ENCODE peak calls at places on chromosomes 3 and 15, in eight cellular contexts. V is tibial nerve, J is SK-N-SH, Y is ovary, C is stomach, E is transverse colon, S is K562, A is sigmoid colon. Q is an unnamed sample.
A peak's percentile ranks its signal among the peaks of the same experiment; 100 is the strongest.

GRCh38 chr3:181210275-181210674 is 220.7 kb upstream of the DNAJC19 start:
- DNase-seq in C (no peak), A (no peak), V (no peak), S (no peak), J (peak; percentile 8), E (no peak), Y (no peak), Q (no peak)

GRCh38 chr3:48157950-48158376 is 30.3 kb downstream of the CDC25A start:
- DNase-seq in E (peak; percentile 51), S (peak; percentile 84), Y (peak; percentile 79), V (peak; percentile 37), J (peak; percentile 52), A (peak; percentile 80), C (peak; percentile 65), Q (no peak)

GRCh38 chr3:47404955-47405790 is 24.4 kb downstream of the PTPN23 start:
- DNase-seq in J (peak; percentile 24), S (no peak), A (peak; percentile 73), V (peak; percentile 52), C (peak; percentile 56), E (no peak), Y (peak; percentile 87), Q (no peak)

GRCh38 chr3:21314688-21315087 is 436.3 kb downstream of the ZNF385D start:
- DNase-seq in Y (no peak), S (no peak), V (no peak), A (no peak), C (no peak), J (peak; percentile 34), E (no peak), Q (no peak)

GRCh38 chr15:95979286-95979685 is 351.2 kb upstream of the NR2F2 start:
- DNase-seq in E (no peak), J (no peak), Y (no peak), C (no peak), A (no peak), V (no peak), S (no peak), Q (no peak)

GRCh38 chr3:72143322-72143721 is 358.4 kb upstream of the PROK2 start:
- DNase-seq in E (no peak), A (no peak), C (no peak), J (no peak), S (peak; percentile 66), V (no peak), Y (no peak), Q (no peak)

GRCh38 chr3:177381070-177381469 is 183.8 kb upstream of the TBL1XR1 start:
- DNase-seq in C (no peak), J (no peak), A (no peak), Y (no peak), E (no peak), S (no peak), V (no peak), Q (no peak)

GRCh38 chr3:113157408-113157980 is 53.9 kb upstream of the BOC start:
- DNase-seq in Y (no peak), J (no peak), C (no peak), A (peak; percentile 92), S (no peak), E (no peak), V (peak; percentile 29), Q (no peak)

GRCh38 chr15:63791236-63791635 is 42.5 kb downstream of the HERC1 start:
- DNase-seq in E (no peak), V (no peak), S (no peak), A (no peak), C (no peak), J (no peak), Y (no peak), Q (no peak)

GRCh38 chr3:101623656-101624055 is 49.7 kb downstream of the PCNP start:
- DNase-seq in A (no peak), E (no peak), S (no peak), Y (no peak), J (no peak), V (no peak), C (no peak), Q (no peak)

GRCh38 chr3:140586311-140586710 is 91.6 kb upstream of the TRIM42 start:
- DNase-seq in Y (no peak), C (no peak), J (no peak), V (no peak), E (no peak), A (no peak), S (no peak), Q (no peak)

GRCh38 chr3:187684880-187685279 is 14.7 kb upstream of the SST start:
- DNase-seq in S (no peak), A (no peak), Y (no peak), V (no peak), E (no peak), J (no peak), C (no peak), Q (no peak)

GRCh38 chr3:98602078-98602678 is 8.8 kb upstream of the CPOX start:
- DNase-seq in A (no peak), J (peak; percentile 51), C (peak; percentile 41), S (peak; percentile 49), Y (no peak), E (no peak), V (no peak), Q (no peak)

GRCh38 chr3:107235193-107235922 is 141.9 kb upstream of the CCDC54 start:
- DNase-seq in E (no peak), S (peak; percentile 13), C (no peak), Y (peak; percentile 49), A (no peak), J (peak; percentile 12), V (no peak), Q (no peak)

GRCh38 chr3:63248015-63248414 is 30.1 kb upstream of the SYNPR start:
- DNase-seq in J (no peak), E (no peak), S (no peak), V (no peak), A (no peak), Y (no peak), C (no peak), Q (no peak)

GRCh38 chr3:76500746-76501275 is 539.1 kb upstream of the ROBO2 start:
- DNase-seq in C (no peak), V (no peak), E (no peak), A (no peak), S (no peak), Y (no peak), J (no peak), Q (no peak)

GRCh38 chr3:157532529-157533297 is 29.5 kb upstream of the VEPH1 start:
- DNase-seq in A (no peak), S (peak; percentile 69), C (no peak), Y (no peak), V (no peak), E (no peak), J (peak; percentile 64), Q (no peak)

GRCh38 chr3:134685881-134686802 is 35.3 kb upstream of the KY start:
- DNase-seq in S (no peak), J (no peak), C (no peak), V (no peak), A (no peak), Y (no peak), E (no peak), Q (no peak)

GRCh38 chr3:167318996-167319615 is 61.0 kb downstream of the ZBBX start:
- DNase-seq in Y (no peak), E (no peak), V (no peak), A (no peak), C (no peak), S (no peak), J (no peak), Q (no peak)

GRCh38 chr3:49636883-49637609 is 37.1 kb upstream of the APEH start:
- DNase-seq in Y (no peak), S (no peak), A (no peak), C (no peak), E (no peak), V (no peak), J (no peak), Q (no peak)

GRCh38 chr15:100738614-100739013 is 136.2 kb downstream of the ASB7 start:
- DNase-seq in Y (no peak), S (no peak), V (no peak), J (no peak), E (no peak), C (no peak), A (no peak), Q (no peak)

GRCh38 chr3:39170461-39170860 is 17.1 kb upstream of the CSRNP1 start:
- DNase-seq in A (peak; percentile 29), E (no peak), Y (no peak), C (no peak), S (no peak), V (no peak), J (no peak), Q (no peak)

GRCh38 chr15:41940441-41940857 is 31.9 kb downstream of the EHD4 start:
- DNase-seq in Y (no peak), E (no peak), S (no peak), C (no peak), J (no peak), A (no peak), V (no peak), Q (no peak)

DNA sequence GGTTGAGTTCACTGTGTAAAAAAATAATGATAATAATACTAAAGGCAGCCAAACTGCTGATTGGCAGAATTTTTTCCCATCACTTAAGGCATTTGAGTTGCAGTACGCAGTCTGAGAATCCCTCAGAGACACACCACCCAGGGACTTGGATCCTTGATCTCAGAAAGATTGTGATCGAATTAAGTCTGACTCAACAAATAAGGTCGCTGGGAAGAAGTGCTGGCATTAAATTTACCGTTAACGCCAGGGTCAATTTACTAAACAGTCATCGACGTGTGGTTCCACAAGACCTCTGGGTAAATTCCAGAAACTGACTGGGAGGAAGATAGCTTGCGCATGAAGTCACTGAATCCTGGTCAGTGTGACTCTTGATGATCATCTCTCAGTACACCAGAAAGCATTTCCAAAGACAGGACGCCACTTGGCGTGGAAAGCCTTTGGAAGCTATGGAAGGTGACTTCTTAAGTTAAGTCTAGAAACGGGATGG is 48.3 kb upstream of the CGNL1 start:
- DNase-seq in C (no peak), V (no peak), Y (no peak), A (no peak), E (no peak), J (no peak), S (no peak), Q (no peak)
- TF ChIP-seq EP300 in C (no peak), V (peak; percentile 44), Y (no peak), A (no peak), E (no peak), J (peak; percentile 98), S (no peak), Q (no peak)

GRCh38 chr15:89387140-89387903 is 52.7 kb upstream of the POLG start:
- DNase-seq in J (no peak), C (no peak), A (no peak), Y (no peak), E (no peak), V (no peak), S (no peak), Q (no peak)
- H3K27me3 ChIP-seq in J (no peaks in the 10 kb centered on the region), C (no peaks in the 10 kb centered on the region), A (peaks cover 14% of the 10 kb centered on the region), Y (no peaks in the 10 kb centered on the region), E (peaks cover 26% of the 10 kb centered on the region), V (peaks cover 53% of the 10 kb centered on the region), S (peaks cover 56% of the 10 kb centered on the region), Q (no peaks in the 10 kb centered on the region)

DNA sequence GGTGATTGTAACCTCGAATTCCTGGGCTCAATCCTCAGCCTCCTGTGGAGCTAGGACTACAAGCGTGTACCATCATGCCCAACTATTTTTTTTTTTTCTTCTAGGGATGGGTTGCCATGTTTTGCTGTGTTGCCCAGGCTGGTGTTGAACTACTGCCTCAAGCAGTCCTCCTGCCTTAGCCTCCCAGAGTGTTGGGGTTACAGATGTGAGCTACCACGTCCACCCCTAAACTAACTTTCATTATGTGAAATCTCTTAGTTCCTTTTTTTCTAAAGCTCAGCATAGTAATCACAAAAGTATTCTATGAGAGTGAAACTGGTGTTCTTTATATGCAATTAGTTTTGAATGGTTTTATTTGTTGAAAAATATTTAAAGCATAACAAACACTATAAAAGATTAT is 92.1 kb downstream of the XRN1 start:
- DNase-seq in Y (no peak), S (no peak), C (no peak), E (no peak), J (no peak), A (no peak), V (no peak), Q (no peak)
- H3K36me3 ChIP-seq in Y (no peaks in the 10 kb centered on the region), S (peaks cover 48% of the 10 kb centered on the region), C (peaks cover 99% of the 10 kb centered on the region), E (no peaks in the 10 kb centered on the region), J (peaks cover 42% of the 10 kb centered on the region), A (peaks cover 12% of the 10 kb centered on the region), V (peaks cover 7% of the 10 kb centered on the region), Q (peaks cover 59% of the 10 kb centered on the region)

GRCh38 chr3:110293660-110294059 is 778.0 kb upstream of the NECTIN3 start:
- DNase-seq in A (no peak), Y (no peak), S (no peak), C (no peak), E (no peak), J (no peak), V (no peak), Q (no peak)
- TF ChIP-seq EP300 in A (no peak), Y (no peak), S (no peak), C (no peak), E (no peak), J (no peak), V (no peak), Q (no peak)

Q was measured in upper lobe of left lung.